ENCODE peak calls at places on chromosomes 4 and X, in eight cellular contexts. One of them, this sample, is unnamed.

GRCh38 chr4:88697113-88697512 is 516 bp downstream of the NAP1L5 start:
- DNase-seq in GM23248: peak; percentile 59
- DNase-seq in GM23338: no peak
- DNase-seq in upper lobe of right lung: no peak
- DNase-seq in tibial nerve: peak; percentile 17
- DNase-seq in IMR-90: peak; percentile 52
- DNase-seq in fibroblast of lung: peak; percentile 52
- DNase-seq in CD8-positive, alpha-beta memory T cell: peak; percentile 54
- DNase-seq in this sample: no peak

GRCh38 chr4:94544811-94545210 is 93.1 kb downstream of the PDLIM5 start:
- DNase-seq in GM23248: peak; percentile 26
- DNase-seq in GM23338: no peak
- DNase-seq in upper lobe of right lung: no peak
- DNase-seq in tibial nerve: no peak
- DNase-seq in IMR-90: peak; percentile 30
- DNase-seq in fibroblast of lung: no peak
- DNase-seq in CD8-positive, alpha-beta memory T cell: no peak
- DNase-seq in this sample: no peak

GRCh38 chr4:76856183-76856969 is 41.6 kb downstream of the SOWAHB start:
- DNase-seq in GM23248: peak; percentile 20
- DNase-seq in GM23338: no peak
- DNase-seq in upper lobe of right lung: no peak
- DNase-seq in tibial nerve: no peak
- DNase-seq in IMR-90: peak; percentile 74
- DNase-seq in fibroblast of lung: peak; percentile 90
- DNase-seq in CD8-positive, alpha-beta memory T cell: no peak
- DNase-seq in this sample: no peak

GRCh38 chrX:19875051-19875432 is 12.4 kb downstream of the SH3KBP1 start:
- DNase-seq in GM23248: peak; percentile 69
- DNase-seq in GM23338: no peak
- DNase-seq in upper lobe of right lung: no peak
- DNase-seq in tibial nerve: peak; percentile 4
- DNase-seq in IMR-90: peak; percentile 34
- DNase-seq in fibroblast of lung: no peak
- DNase-seq in CD8-positive, alpha-beta memory T cell: no peak
- DNase-seq in this sample: no peak

GRCh38 chr4:121070274-121070673 is 2.1 kb downstream of the NDNF start:
- DNase-seq in GM23248: peak; percentile 45
- DNase-seq in GM23338: peak; percentile 70
- DNase-seq in upper lobe of right lung: no peak
- DNase-seq in tibial nerve: no peak
- DNase-seq in IMR-90: no peak
- DNase-seq in fibroblast of lung: no peak
- DNase-seq in CD8-positive, alpha-beta memory T cell: no peak
- DNase-seq in this sample: no peak

GRCh38 chr4:15653864-15654391 is 1.2 kb downstream of the FBXL5 start:
- DNase-seq in GM23248: peak; percentile 77
- DNase-seq in GM23338: peak; percentile 50
- DNase-seq in upper lobe of right lung: no peak
- DNase-seq in tibial nerve: no peak
- DNase-seq in IMR-90: peak; percentile 65
- DNase-seq in fibroblast of lung: peak; percentile 77
- DNase-seq in CD8-positive, alpha-beta memory T cell: no peak
- DNase-seq in this sample: no peak

GRCh38 chr4:182492456-182492855 is 249.3 kb downstream of the TENM3 start:
- DNase-seq in GM23248: peak; percentile 42
- DNase-seq in GM23338: no peak
- DNase-seq in upper lobe of right lung: no peak
- DNase-seq in tibial nerve: no peak
- DNase-seq in IMR-90: peak; percentile 76
- DNase-seq in fibroblast of lung: peak; percentile 76
- DNase-seq in CD8-positive, alpha-beta memory T cell: no peak
- DNase-seq in this sample: no peak

GRCh38 chr4:147054241-147054902 is 108.7 kb upstream of the TTC29 start:
- DNase-seq in GM23248: no peak
- DNase-seq in GM23338: no peak
- DNase-seq in upper lobe of right lung: no peak
- DNase-seq in tibial nerve: no peak
- DNase-seq in IMR-90: no peak
- DNase-seq in fibroblast of lung: peak; percentile 23
- DNase-seq in CD8-positive, alpha-beta memory T cell: no peak
- DNase-seq in this sample: no peak

GRCh38 chr4:78493731-78494130 is 57.8 kb upstream of the ANXA3 start:
- DNase-seq in GM23248: no peak
- DNase-seq in GM23338: no peak
- DNase-seq in upper lobe of right lung: no peak
- DNase-seq in tibial nerve: no peak
- DNase-seq in IMR-90: no peak
- DNase-seq in fibroblast of lung: no peak
- DNase-seq in CD8-positive, alpha-beta memory T cell: no peak
- DNase-seq in this sample: no peak

GRCh38 chr4:183659919-183660318 is 826 bp downstream of the TRAPPC11 start:
- DNase-seq in GM23248: peak; percentile 46
- DNase-seq in GM23338: no peak
- DNase-seq in upper lobe of right lung: no peak
- DNase-seq in tibial nerve: no peak
- DNase-seq in IMR-90: peak; percentile 7
- DNase-seq in fibroblast of lung: no peak
- DNase-seq in CD8-positive, alpha-beta memory T cell: no peak
- DNase-seq in this sample: peak; percentile 11

GRCh38 chr4:140595065-140595464 is 26.3 kb upstream of the UCP1 start:
- DNase-seq in GM23248: peak; percentile 37
- DNase-seq in GM23338: peak; percentile 78
- DNase-seq in upper lobe of right lung: no peak
- DNase-seq in tibial nerve: no peak
- DNase-seq in IMR-90: peak; percentile 9
- DNase-seq in fibroblast of lung: peak; percentile 8
- DNase-seq in CD8-positive, alpha-beta memory T cell: no peak
- DNase-seq in this sample: no peak

GRCh38 chrX:6748595-6748994 is 213.7 kb upstream of the VCX3A start:
- DNase-seq in GM23248: no peak
- DNase-seq in GM23338: no peak
- DNase-seq in upper lobe of right lung: no peak
- DNase-seq in tibial nerve: no peak
- DNase-seq in IMR-90: no peak
- DNase-seq in fibroblast of lung: no peak
- DNase-seq in CD8-positive, alpha-beta memory T cell: no peak
- DNase-seq in this sample: no peak

DNA sequence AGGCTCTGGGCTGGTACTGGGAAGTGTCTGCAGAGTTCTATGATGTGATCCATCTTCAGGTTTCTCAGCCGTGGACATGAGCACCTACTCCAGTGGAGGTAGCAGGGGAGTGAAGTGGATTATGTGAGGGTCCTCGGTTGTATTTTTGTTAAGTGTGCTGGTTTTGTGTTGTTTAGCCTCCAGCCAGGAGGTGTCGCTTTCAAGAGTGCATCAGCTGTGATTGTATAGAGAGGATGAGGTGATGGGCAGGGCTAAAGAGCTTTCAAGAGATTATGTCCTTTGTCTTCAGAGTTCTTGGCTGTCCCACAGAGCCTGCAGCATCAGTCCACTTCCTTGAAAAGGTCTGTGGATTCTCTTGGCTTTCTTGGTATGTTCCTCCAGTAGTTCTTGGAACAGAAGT is 256.6 kb downstream of the STK32B start:
- DNase-seq in GM23248: no peak
- DNase-seq in GM23338: peak; percentile 3
- DNase-seq in upper lobe of right lung: no peak
- DNase-seq in tibial nerve: no peak
- DNase-seq in IMR-90: no peak
- DNase-seq in fibroblast of lung: no peak
- DNase-seq in CD8-positive, alpha-beta memory T cell: no peak
- DNase-seq in this sample: no peak
- H3K4me3 ChIP-seq in GM23248: no peak overlapping the region
- H3K4me3 ChIP-seq in GM23338: no peak overlapping the region
- H3K4me3 ChIP-seq in upper lobe of right lung: no peak overlapping the region
- H3K4me3 ChIP-seq in tibial nerve: no peak overlapping the region
- H3K4me3 ChIP-seq in IMR-90: no peak overlapping the region
- H3K4me3 ChIP-seq in fibroblast of lung: no peak overlapping the region
- H3K4me3 ChIP-seq in CD8-positive, alpha-beta memory T cell: no peak overlapping the region
- H3K4me3 ChIP-seq in this sample: no peak overlapping the region

DNA sequence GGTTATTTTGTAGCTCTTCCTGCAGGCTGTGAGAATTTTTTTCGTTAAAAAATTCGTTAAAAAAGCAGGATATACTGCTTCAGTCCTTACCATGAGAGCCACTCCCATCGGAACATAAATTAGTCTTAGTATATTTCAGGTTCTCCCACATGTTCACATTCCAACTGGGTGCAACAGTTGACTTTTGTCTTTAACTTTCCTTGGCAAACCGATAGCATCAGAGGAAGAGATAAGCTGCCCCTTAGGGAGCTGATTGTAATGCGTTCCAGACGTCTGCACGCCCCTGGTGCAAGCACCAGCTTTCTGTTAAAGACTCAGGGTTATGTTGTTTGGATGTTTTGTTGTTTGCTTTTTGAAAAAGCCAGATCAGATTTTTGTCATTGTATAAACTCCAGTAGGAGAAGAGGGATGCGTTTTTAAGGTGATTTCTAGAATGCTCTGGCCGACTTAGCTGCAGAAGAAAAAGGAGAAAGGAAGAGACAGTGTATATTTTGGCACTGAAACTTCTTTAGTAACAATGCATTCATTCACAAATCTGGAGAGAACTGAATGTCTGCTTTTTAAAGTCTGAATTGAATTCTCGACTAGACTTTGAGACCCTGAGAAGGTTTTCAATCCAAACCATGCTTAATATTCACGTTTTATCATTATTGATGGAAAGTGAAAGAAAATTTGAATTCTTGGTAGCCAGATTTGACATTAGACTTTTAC is 160.9 kb downstream of the CBR4 start:
- DNase-seq in GM23248: peak; percentile 32
- DNase-seq in GM23338: peak; percentile 40
- DNase-seq in upper lobe of right lung: no peak
- DNase-seq in tibial nerve: no peak
- DNase-seq in IMR-90: peak; percentile 59
- DNase-seq in fibroblast of lung: no peak
- DNase-seq in CD8-positive, alpha-beta memory T cell: no peak
- DNase-seq in this sample: no peak
- H3K4me1 ChIP-seq in GM23248: peaks cover 14% of the 10 kb centered on the region
- H3K4me1 ChIP-seq in GM23338: peaks cover 56% of the 10 kb centered on the region
- H3K4me1 ChIP-seq in upper lobe of right lung: peaks cover 32% of the 10 kb centered on the region
- H3K4me1 ChIP-seq in tibial nerve: peaks cover 6% of the 10 kb centered on the region
- H3K4me1 ChIP-seq in IMR-90: peaks cover 21% of the 10 kb centered on the region
- H3K4me1 ChIP-seq in fibroblast of lung: peaks cover 11% of the 10 kb centered on the region
- H3K4me1 ChIP-seq in CD8-positive, alpha-beta memory T cell: no peaks in the 10 kb centered on the region
- H3K4me1 ChIP-seq in this sample: no peaks in the 10 kb centered on the region

GRCh38 chr4:163697121-163697520 is 202.6 kb downstream of the TMA16 start:
- DNase-seq in GM23248: no peak
- DNase-seq in GM23338: no peak
- DNase-seq in upper lobe of right lung: no peak
- DNase-seq in tibial nerve: no peak
- DNase-seq in IMR-90: peak; percentile 88
- DNase-seq in fibroblast of lung: no peak
- DNase-seq in CD8-positive, alpha-beta memory T cell: no peak
- DNase-seq in this sample: no peak
- H3K27ac ChIP-seq in GM23248: no peak overlapping the region
- H3K27ac ChIP-seq in GM23338: no peak overlapping the region
- H3K27ac ChIP-seq in upper lobe of right lung: no peak overlapping the region
- H3K27ac ChIP-seq in tibial nerve: no peak overlapping the region
- H3K27ac ChIP-seq in IMR-90: no peak overlapping the region
- H3K27ac ChIP-seq in fibroblast of lung: no peak overlapping the region
- H3K27ac ChIP-seq in CD8-positive, alpha-beta memory T cell: no peak overlapping the region
- H3K27ac ChIP-seq in this sample: no peak overlapping the region

GRCh38 chrX:137195296-137195695 is 161.5 kb upstream of the GPR101 start:
- DNase-seq in GM23248: no peak
- DNase-seq in GM23338: no peak
- DNase-seq in upper lobe of right lung: no peak
- DNase-seq in tibial nerve: no peak
- DNase-seq in IMR-90: no peak
- DNase-seq in fibroblast of lung: no peak
- DNase-seq in CD8-positive, alpha-beta memory T cell: no peak
- DNase-seq in this sample: no peak
- H3K4me3 ChIP-seq in GM23248: no peak overlapping the region
- H3K4me3 ChIP-seq in GM23338: no peak overlapping the region
- H3K4me3 ChIP-seq in upper lobe of right lung: no peak overlapping the region
- H3K4me3 ChIP-seq in tibial nerve: no peak overlapping the region
- H3K4me3 ChIP-seq in IMR-90: no peak overlapping the region
- H3K4me3 ChIP-seq in fibroblast of lung: no peak overlapping the region
- H3K4me3 ChIP-seq in CD8-positive, alpha-beta memory T cell: no peak overlapping the region
- H3K4me3 ChIP-seq in this sample: no peak overlapping the region

DNA sequence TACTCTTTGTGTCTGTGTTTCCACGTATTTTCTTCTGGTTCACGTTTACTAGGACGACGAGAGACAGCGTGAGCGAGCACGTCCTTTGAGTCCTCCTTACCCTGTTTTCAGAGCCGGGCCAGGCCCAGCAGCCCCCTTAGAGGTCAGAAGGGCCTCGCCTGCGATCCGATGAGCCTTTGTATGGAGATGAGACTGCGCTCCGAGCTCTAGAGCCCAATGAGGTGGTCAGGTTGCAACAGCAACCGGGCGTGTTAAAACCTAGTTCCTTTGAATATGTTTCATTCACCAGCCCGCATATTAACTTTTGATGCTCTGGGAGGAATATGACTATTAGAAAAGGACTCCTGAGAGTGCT is 55.6 kb upstream of the TADA2B start:
- DNase-seq in GM23248: peak; percentile 76
- DNase-seq in GM23338: peak; percentile 54
- DNase-seq in upper lobe of right lung: no peak
- DNase-seq in tibial nerve: no peak
- DNase-seq in IMR-90: peak; percentile 37
- DNase-seq in fibroblast of lung: no peak
- DNase-seq in CD8-positive, alpha-beta memory T cell: no peak
- DNase-seq in this sample: no peak
- H3K4me1 ChIP-seq in GM23248: peaks cover 40% of the 10 kb centered on the region
- H3K4me1 ChIP-seq in GM23338: peaks cover 24% of the 10 kb centered on the region
- H3K4me1 ChIP-seq in upper lobe of right lung: peaks cover 56% of the 10 kb centered on the region
- H3K4me1 ChIP-seq in tibial nerve: peaks cover 49% of the 10 kb centered on the region
- H3K4me1 ChIP-seq in IMR-90: peaks cover 18% of the 10 kb centered on the region
- H3K4me1 ChIP-seq in fibroblast of lung: peaks cover 8% of the 10 kb centered on the region
- H3K4me1 ChIP-seq in CD8-positive, alpha-beta memory T cell: peaks cover 47% of the 10 kb centered on the region
- H3K4me1 ChIP-seq in this sample: peaks cover 84% of the 10 kb centered on the region

GRCh38 chr4:82865592-82865991 is 25.4 kb downstream of the SEC31A start:
- DNase-seq in GM23248: peak; percentile 96
- DNase-seq in GM23338: no peak
- DNase-seq in upper lobe of right lung: no peak
- DNase-seq in tibial nerve: peak; percentile 34
- DNase-seq in IMR-90: peak; percentile 95
- DNase-seq in fibroblast of lung: peak; percentile 93
- DNase-seq in CD8-positive, alpha-beta memory T cell: no peak
- DNase-seq in this sample: peak; percentile 59
- H3K27ac ChIP-seq in GM23248: peak overlapping the region; percentile 93
- H3K27ac ChIP-seq in GM23338: no peak overlapping the region
- H3K27ac ChIP-seq in upper lobe of right lung: peak overlapping the region; percentile 38
- H3K27ac ChIP-seq in tibial nerve: peak overlapping the region; percentile 51
- H3K27ac ChIP-seq in IMR-90: no peak overlapping the region
- H3K27ac ChIP-seq in fibroblast of lung: peak overlapping the region; percentile 60
- H3K27ac ChIP-seq in CD8-positive, alpha-beta memory T cell: no peak overlapping the region
- H3K27ac ChIP-seq in this sample: no peak overlapping the region